ENCODE peak calls at places on chromosomes 1 and 21, in five cellular contexts. W is transverse colon, L is H1, M is stomach, N is A549. Q is an unnamed sample.

GRCh38 chr1:25590096-25590824 is 26.3 kb upstream of the MAN1C1 start:
- DNase-seq in W (no peak), L (no peak), M (peak; percentile 61), N (no peak), Q (no peak)

GRCh38 chr1:154434346-154435075 is 29.4 kb downstream of the IL6R start:
- DNase-seq in W (peak; percentile 80), L (no peak), M (peak; percentile 81), N (no peak), Q (peak; percentile 76)

GRCh38 chr1:19113362-19114092 is 96.5 kb downstream of the UBR4 start:
- DNase-seq in W (peak; percentile 37), L (peak; percentile 10), M (no peak), N (peak; percentile 59), Q (no peak)

GRCh38 chr1:28877132-28877781 is 37.1 kb upstream of the EPB41 start:
- DNase-seq in W (peak; percentile 84), L (no peak), M (peak; percentile 87), N (peak; percentile 66), Q (peak; percentile 86)

GRCh38 chr1:212512731-212513559 is 80.2 kb downstream of the NENF start:
- DNase-seq in W (no peak), L (no peak), M (no peak), N (peak; percentile 40), Q (no peak)

GRCh38 chr1:243343970-243344749 is 88.3 kb downstream of the SDCCAG8 start:
- DNase-seq in W (no peak), L (no peak), M (no peak), N (peak; percentile 25), Q (no peak)

GRCh38 chr1:240555524-240555923 is 56.4 kb downstream of the GREM2 start:
- DNase-seq in W (no peak), L (no peak), M (no peak), N (no peak), Q (no peak)

GRCh38 chr1:80450711-80451110 is 1350.0 kb upstream of the ADGRL2 start:
- DNase-seq in W (no peak), L (no peak), M (no peak), N (no peak), Q (no peak)

GRCh38 chr1:56713112-56713511 is 68.0 kb downstream of the PRKAA2 start:
- DNase-seq in W (no peak), L (no peak), M (no peak), N (no peak), Q (no peak)

GRCh38 chr1:27542463-27543273 is 52.7 kb upstream of the WASF2 start:
- DNase-seq in W (peak; percentile 49), L (no peak), M (peak; percentile 75), N (peak; percentile 88), Q (no peak)

GRCh38 chr1:111778541-111779051 is 22.9 kb downstream of the DDX20 start:
- DNase-seq in W (no peak), L (peak; percentile 25), M (no peak), N (no peak), Q (no peak)

GRCh38 chr1:242017580-242018233 is 18.8 kb upstream of the MAP1LC3C start:
- DNase-seq in W (peak; percentile 39), L (no peak), M (peak; percentile 39), N (peak; percentile 72), Q (peak; percentile 55)

GRCh38 chr1:32636793-32637561 is 13.4 kb downstream of the ZBTB8OS start:
- DNase-seq in W (no peak), L (no peak), M (no peak), N (no peak), Q (no peak)

GRCh38 chr1:245060684-245061374 is 94.0 kb upstream of the KIF26B start:
- DNase-seq in W (peak; percentile 83), L (no peak), M (peak; percentile 40), N (no peak), Q (no peak)

GRCh38 chr1:228969968-228970800 is 234.9 kb downstream of the RHOU start:
- DNase-seq in W (no peak), L (no peak), M (no peak), N (no peak), Q (no peak)

GRCh38 chr1:231460614-231461013 is 38.5 kb upstream of the EGLN1 start:
- DNase-seq in W (peak; percentile 11), L (no peak), M (no peak), N (no peak), Q (no peak)

GRCh38 chr21:43697758-43698643 is 20.9 kb upstream of the PDXK start:
- DNase-seq in W (no peak), L (no peak), M (no peak), N (no peak), Q (no peak)

DNA sequence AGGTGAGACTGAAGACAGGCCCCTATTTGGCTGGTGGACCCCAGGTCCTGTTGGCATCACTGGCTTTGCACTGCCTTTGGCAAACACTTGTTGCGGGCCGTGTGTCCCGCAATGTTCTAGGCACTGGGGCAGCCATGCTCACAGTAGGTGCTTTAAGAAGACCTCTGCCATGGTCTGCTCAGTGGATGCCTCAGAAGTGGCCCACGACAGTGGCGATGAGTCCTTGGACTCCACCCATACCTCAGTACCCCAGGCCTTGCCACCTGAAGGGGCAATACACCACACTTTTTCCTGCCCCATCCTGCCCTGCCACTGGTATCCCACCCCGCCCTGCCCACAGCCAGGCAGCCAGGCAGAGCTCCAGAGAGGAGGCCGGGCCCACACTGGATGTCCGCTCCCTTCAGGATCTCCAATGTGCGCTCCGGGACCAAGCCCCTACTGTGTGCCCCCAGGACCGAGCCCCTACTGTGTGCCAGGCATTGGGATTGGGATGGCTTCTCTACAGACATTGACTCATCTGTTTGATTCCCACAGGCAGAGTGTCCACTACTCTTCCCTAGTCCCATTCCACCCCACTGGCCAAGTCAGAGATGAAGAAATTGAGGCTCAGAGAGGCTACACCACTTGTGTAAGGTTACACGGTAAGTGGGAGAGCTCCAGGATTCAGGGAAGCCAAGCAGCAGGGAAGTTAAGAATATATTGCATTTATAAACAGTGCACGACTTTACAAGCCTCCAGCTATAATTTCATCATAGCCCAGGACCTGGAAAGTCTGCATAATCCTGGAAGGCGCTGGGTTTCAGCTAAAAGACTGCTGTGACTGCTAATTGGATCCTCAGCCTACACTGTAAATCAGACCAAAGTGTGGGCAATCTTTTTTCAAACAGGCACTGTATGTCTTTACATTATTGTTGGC is 101.6 kb downstream of the DMRTB1 start:
- DNase-seq in W (peak; percentile 5), L (no peak), M (no peak), N (no peak), Q (peak; percentile 11)
- TF ChIP-seq EP300 in W (peak; percentile 78), L (no peak), M (no peak), N (no peak), Q (no peak)

DNA sequence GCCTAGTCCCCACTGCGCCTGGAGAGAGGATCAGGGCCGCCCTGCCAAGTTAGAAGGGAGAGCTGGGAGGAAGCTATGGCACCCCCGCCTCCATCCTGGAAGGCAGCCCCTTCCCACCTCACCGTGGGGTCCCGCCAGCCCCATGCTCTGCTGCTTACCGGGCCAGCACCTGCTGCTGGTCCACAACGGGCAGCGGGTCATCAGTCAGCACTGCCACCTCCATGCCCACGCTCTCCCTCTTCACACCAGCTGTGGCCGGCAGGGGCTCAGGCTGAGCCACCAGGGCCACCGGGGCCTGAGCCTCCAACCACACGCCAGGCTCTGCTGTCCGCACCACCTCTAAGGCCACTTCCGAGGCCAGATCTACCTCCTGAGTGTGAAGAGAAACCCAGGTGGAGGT is 23.5 kb upstream of the DDOST start:
- DNase-seq in W (no peak), L (no peak), M (no peak), N (no peak), Q (no peak)
- H3K4me3 ChIP-seq in W (no peak overlapping the region), L (no peak overlapping the region), M (peak overlapping the region; percentile 23), N (no peak overlapping the region), Q (no peak overlapping the region)

DNA sequence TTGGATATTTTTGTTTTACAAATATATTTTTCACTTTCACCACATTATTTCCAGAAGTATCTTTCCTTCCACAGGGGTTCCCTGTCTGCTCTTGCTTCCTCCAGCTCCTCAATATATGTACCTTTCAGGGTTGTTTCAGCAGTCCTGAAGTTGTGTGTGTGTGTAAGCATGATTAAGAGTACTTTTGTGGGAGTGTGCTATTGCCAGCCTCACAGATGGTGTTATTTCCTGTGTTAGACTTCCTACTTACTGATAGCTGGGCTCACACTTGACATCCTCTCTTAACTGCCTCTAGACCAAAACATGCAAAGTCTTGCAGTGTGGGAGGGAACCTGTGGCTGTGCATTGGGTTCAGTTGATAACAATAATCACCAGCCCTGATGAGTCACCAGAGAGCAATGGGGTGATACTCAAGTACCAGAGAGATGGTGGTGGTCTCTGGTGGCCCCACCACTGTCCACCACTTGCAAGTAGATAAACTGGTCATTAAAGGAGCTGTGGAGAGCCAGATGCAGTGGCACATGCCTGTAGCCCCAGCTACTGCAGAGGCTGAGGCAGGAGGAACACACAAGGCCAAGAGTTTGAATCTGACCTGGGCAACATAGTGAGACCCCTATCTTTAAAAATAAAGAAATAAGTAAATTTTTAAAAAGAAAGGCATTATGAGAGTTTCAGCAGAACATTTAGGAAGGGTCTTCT is 126.7 kb downstream of the NR5A2 start:
- DNase-seq in W (peak; percentile 17), L (no peak), M (no peak), N (no peak), Q (no peak)
- TF ChIP-seq EP300 in W (no peak), L (no peak), M (no peak), N (no peak), Q (no peak)

GRCh38 chr1:206507395-206508129 is at the start of gene RASSF5:
- DNase-seq in W (peak; percentile 86), L (peak; percentile 27), M (peak; percentile 95), N (peak; percentile 73), Q (peak; percentile 69)

GRCh38 chr1:206506405-206506802 is 927 bp upstream of the RASSF5 start:
- DNase-seq in W (no peak), L (no peak), M (no peak), N (no peak), Q (no peak)

GRCh38 chr1:206505702-206506375 is 1.5 kb upstream of the RASSF5 start:
- DNase-seq in W (no peak), L (no peak), M (no peak), N (peak; percentile 58), Q (no peak)

GRCh38 chr1:206508130-206508884 is 976 bp downstream of the RASSF5 start:
- DNase-seq in W (no peak), L (no peak), M (peak; percentile 33), N (no peak), Q (no peak)

GRCh38 chr1:206506803-206507394 is 432 bp upstream of the RASSF5 start:
- DNase-seq in W (peak; percentile 23), L (no peak), M (peak; percentile 47), N (no peak), Q (no peak)
- H3K4me3 ChIP-seq in W (peak overlapping the region; percentile 46), L (peak overlapping the region; percentile 71), M (peak overlapping the region; percentile 83), N (peak overlapping the region; percentile 55), Q (peak overlapping the region; percentile 50)

GRCh38 chr1:8314346-8315280 is 3.3 kb upstream of the SLC45A1 start:
- DNase-seq in W (peak; percentile 85), L (peak; percentile 46), M (peak; percentile 83), N (peak; percentile 80), Q (peak; percentile 77)
- TF ChIP-seq EP300 in W (no peak), L (no peak), M (no peak), N (no peak), Q (no peak)

GRCh38 chr1:36151133-36151844 is 2.0 kb upstream of the TRAPPC3 start:
- DNase-seq in W (no peak), L (no peak), M (no peak), N (no peak), Q (no peak)
- H3K4me3 ChIP-seq in W (no peak overlapping the region), L (peak overlapping the region; percentile 47), M (peak overlapping the region; percentile 15), N (no peak overlapping the region), Q (no peak overlapping the region)

Q was measured in ovary.